ENCODE peak calls at places on chromosome 21, in ten cellular contexts. P, E, B, F, J, G, L, H, S and Q are unnamed samples.

GRCh38 chr21:43373387-43374227 is 53.3 kb downstream of the SIK1 start:
- DNase-seq in H (no peak), S (no peak), L (no peak), B (no peak), F (no peak), E (no peak), J (no peak), G (no peak), P (no peak), Q (no peak)

GRCh38 chr21:45747233-45747766 is 103.8 kb downstream of the PCBP3 start:
- DNase-seq in J (no peak), E (no peak), H (peak), S (no peak), G (no peak), L (no peak), F (no peak), P (no peak), B (no peak), Q (no peak)

GRCh38 chr21:39263372-39263771 is 50.1 kb downstream of the BRWD1 start:
- DNase-seq in G (no peak), H (no peak), B (no peak), J (no peak), E (no peak), P (peak), S (no peak), L (peak), F (no peak), Q (no peak)

GRCh38 chr21:46057111-46057709 is 40.7 kb upstream of the COL6A2 start:
- DNase-seq in B (no peak), S (peak), H (peak), L (no peak), J (no peak), E (peak), P (no peak), F (no peak), G (no peak), Q (no peak)

GRCh38 chr21:16037386-16037785 is 307.6 kb downstream of the USP25 start:
- DNase-seq in L (peak), P (no peak), E (no peak), G (no peak), B (no peak), J (no peak), S (no peak), F (no peak), H (no peak), Q (no peak)

GRCh38 chr21:46191686-46192575 is 7.7 kb upstream of the SPATC1L start:
- DNase-seq in H (peak), E (no peak), B (no peak), G (no peak), L (no peak), F (no peak), J (no peak), P (no peak), S (no peak), Q (no peak)

GRCh38 chr21:40881767-40882166 is 34.8 kb upstream of the DSCAM start:
- DNase-seq in S (no peak), H (no peak), B (no peak), J (no peak), L (peak), G (no peak), E (no peak), F (no peak), P (no peak), Q (no peak)

GRCh38 chr21:43029785-43030184 is 45.9 kb downstream of the CBS start:
- DNase-seq in F (no peak), G (no peak), J (no peak), L (no peak), E (no peak), S (no peak), B (no peak), P (no peak), H (no peak), Q (no peak)

GRCh38 chr21:41536076-41536826 is 28.3 kb upstream of the TMPRSS2 start:
- DNase-seq in G (no peak), S (no peak), H (no peak), L (peak), P (no peak), B (no peak), J (no peak), F (no peak), E (no peak), Q (no peak)

GRCh38 chr21:45467221-45467779 is 62.3 kb downstream of the COL18A1 start:
- DNase-seq in E (no peak), B (no peak), H (no peak), S (no peak), G (no peak), L (no peak), J (peak), F (no peak), P (no peak), Q (no peak)

GRCh38 chr21:29017639-29018237 is 1.4 kb downstream of the RWDD2B start:
- DNase-seq in L (no peak), G (no peak), E (peak), J (no peak), B (no peak), S (no peak), H (no peak), F (peak), P (no peak), Q (no peak)

GRCh38 chr21:35932232-35932911 is 128.0 kb downstream of the SETD4 start:
- DNase-seq in L (peak), S (no peak), J (no peak), B (no peak), E (peak), H (no peak), F (peak), P (peak), G (no peak), Q (no peak)

GRCh38 chr21:36966066-36966845 is at the start of gene HLCS:
- DNase-seq in F (peak), S (peak), J (peak), H (no peak), L (peak), B (no peak), P (no peak), G (peak), E (peak), Q (peak)
- TF ChIP-seq CTCF in F (no peak), S (no peak), J (no peak), H (peak), L (peak), B (no peak), P (no peak), G (no peak), E (peak), Q (peak)

DNA sequence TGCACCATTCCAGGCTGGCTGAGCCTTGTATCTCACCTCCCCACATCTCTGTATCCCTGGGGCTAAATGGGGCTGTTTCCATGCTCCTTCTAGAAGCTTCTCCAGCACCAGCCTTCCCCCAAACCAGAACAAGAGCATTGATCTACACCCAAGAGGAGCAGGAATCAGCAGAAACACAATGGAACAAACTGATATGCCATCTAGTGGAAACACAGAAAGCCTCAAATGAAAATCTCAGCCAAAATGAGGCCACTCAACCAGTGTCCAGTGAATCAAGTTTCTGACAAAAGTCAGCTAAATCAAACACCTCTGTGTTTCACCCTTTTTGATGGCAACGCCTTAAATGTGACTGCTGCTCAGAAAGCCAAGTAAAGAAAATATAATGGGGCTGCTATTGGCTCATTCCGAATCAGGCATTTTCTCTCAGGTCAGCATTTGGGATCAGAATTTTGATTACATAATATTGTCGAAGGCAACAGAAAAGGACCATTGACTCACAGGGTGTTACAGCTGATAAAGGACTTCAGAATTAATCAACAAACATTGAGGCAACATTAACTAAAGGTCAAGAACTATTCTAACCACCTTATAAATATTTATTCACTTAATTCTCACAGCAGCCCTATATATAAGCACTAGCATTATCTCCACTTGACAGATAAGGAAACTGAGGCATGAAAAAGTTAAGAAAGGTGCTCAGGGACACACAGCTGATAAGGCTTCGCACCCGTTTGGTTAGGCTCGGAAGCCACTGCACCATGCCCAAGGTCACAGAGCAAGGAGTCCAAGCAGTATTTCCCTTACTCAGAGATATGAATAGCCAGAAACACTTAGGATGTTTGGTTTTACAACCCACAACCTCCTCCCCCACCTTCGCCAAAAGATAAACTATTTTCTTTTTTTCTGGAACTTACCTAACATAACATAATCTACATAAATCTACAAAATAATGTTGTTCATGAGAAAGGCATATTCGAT is 85.8 kb upstream of the KCNJ15 start:
- DNase-seq in B (no peak), H (no peak), E (no peak), F (no peak), L (peak), J (no peak), P (no peak), G (no peak), S (no peak), Q (no peak)
- TF ChIP-seq CTCF in B (no peak), H (peak), E (no peak), F (peak), L (peak), J (no peak), P (no peak), G (no peak), S (no peak), Q (no peak)

GRCh38 chr21:25421327-25422028 is 185.8 kb downstream of the MRPL39 start:
- DNase-seq in J (no peak), E (peak), F (peak), H (no peak), S (no peak), P (no peak), L (peak), G (peak), B (no peak), Q (no peak)
- TF ChIP-seq CTCF in J (no peak), E (peak), F (peak), H (peak), S (no peak), P (peak), L (peak), G (peak), B (peak), Q (peak)

GRCh38 chr21:31566611-31567010 is 92.9 kb upstream of the SOD1 start:
- DNase-seq in J (no peak), H (no peak), L (no peak), P (no peak), B (no peak), F (no peak), S (no peak), G (no peak), E (no peak), Q (no peak)

GRCh38 chr21:31564439-31564838 is 95.1 kb upstream of the SOD1 start:
- DNase-seq in J (no peak), E (no peak), G (no peak), P (no peak), S (no peak), B (no peak), H (no peak), L (peak), F (no peak), Q (no peak)

GRCh38 chr21:31560479-31560878 is 99.0 kb upstream of the SOD1 start:
- DNase-seq in H (no peak), G (no peak), B (no peak), F (no peak), P (no peak), S (no peak), J (no peak), L (no peak), E (no peak), Q (no peak)

GRCh38 chr21:31570824-31571425 is 88.6 kb upstream of the SOD1 start:
- DNase-seq in E (no peak), G (no peak), B (no peak), P (no peak), L (no peak), H (no peak), J (no peak), S (no peak), F (no peak), Q (no peak)

GRCh38 chr21:31566061-31566460 is 93.4 kb upstream of the SOD1 start:
- DNase-seq in P (no peak), L (no peak), B (no peak), J (no peak), G (no peak), H (no peak), F (peak), E (no peak), S (no peak), Q (no peak)
- TF ChIP-seq CTCF in P (peak), L (no peak), B (no peak), J (no peak), G (no peak), H (peak), F (peak), E (no peak), S (no peak), Q (peak)

GRCh38 chr21:32994305-32994704 is 31.4 kb upstream of the OLIG2 start:
- DNase-seq in H (no peak), L (peak), J (no peak), E (peak), B (no peak), G (no peak), S (no peak), F (peak), P (no peak), Q (no peak)
- TF ChIP-seq CTCF in H (peak), L (peak), J (peak), E (peak), B (no peak), G (no peak), S (no peak), F (peak), P (peak), Q (peak)